ENCODE peak calls at places on chromosomes 4 and X, in six cellular contexts. W is AG08396; H is AG10803; U is NCI-H1417; I is effector CD4-positive, alpha-beta T cell; J is HCT116. E is an unnamed sample.

GRCh38 chrX:54484666-54485065 is 11.4 kb downstream of the FGD1 start:
- DNase-seq in W (no peak), H (peak), U (no peak), I (no peak), J (no peak), E (no peak)

GRCh38 chr4:44760142-44760898 is 34.0 kb upstream of the GNPDA2 start:
- DNase-seq in W (peak), H (peak), U (peak), I (no peak), J (peak), E (no peak)

GRCh38 chr4:5124876-5125275 is 73.6 kb downstream of the STK32B start:
- DNase-seq in W (no peak), H (no peak), U (no peak), I (no peak), J (no peak), E (no peak)

GRCh38 chrX:130831347-130831722 is 71.7 kb downstream of the ENOX2 start:
- DNase-seq in W (no peak), H (no peak), U (no peak), I (no peak), J (no peak), E (no peak)

GRCh38 chr4:122992111-122992510 is 69.7 kb upstream of the NUDT6 start:
- DNase-seq in W (no peak), H (peak), U (no peak), I (no peak), J (no peak), E (no peak)

GRCh38 chr4:20074450-20074849 is 177.3 kb upstream of the SLIT2 start:
- DNase-seq in W (no peak), H (no peak), U (no peak), I (no peak), J (no peak), E (no peak)

GRCh38 chrX:40085714-40086113 is 12.0 kb downstream of the BCOR start:
- DNase-seq in W (no peak), H (no peak), U (no peak), I (no peak), J (no peak), E (no peak)

GRCh38 chr4:94641702-94642560 is 115.8 kb upstream of the BMPR1B start:
- DNase-seq in W (peak), H (peak), U (no peak), I (no peak), J (peak), E (peak)

GRCh38 chrX:123588723-123589122 is 144.1 kb downstream of the THOC2 start:
- DNase-seq in W (no peak), H (no peak), U (no peak), I (no peak), J (no peak), E (no peak)

GRCh38 chrX:74449322-74449936 is 28.1 kb downstream of the SLC16A2 start:
- DNase-seq in W (no peak), H (no peak), U (peak), I (peak), J (peak), E (peak)

GRCh38 chr4:115537387-115537786 is 424.0 kb upstream of the NDST4 start:
- DNase-seq in W (no peak), H (peak), U (no peak), I (no peak), J (peak), E (no peak)

GRCh38 chr4:173415885-173416658 is 17.2 kb upstream of the SCRG1 start:
- DNase-seq in W (no peak), H (no peak), U (no peak), I (no peak), J (no peak), E (no peak)

GRCh38 chr4:188008377-188008776 is 12.8 kb downstream of the ZFP42 start:
- DNase-seq in W (no peak), H (peak), U (no peak), I (no peak), J (no peak), E (peak)

GRCh38 chrX:4668802-4669536 is 955.5 kb upstream of the PRKX start:
- DNase-seq in W (no peak), H (no peak), U (no peak), I (no peak), J (no peak), E (no peak)

GRCh38 chr4:12538162-12538561 is 946.0 kb downstream of the RAB28 start:
- DNase-seq in W (no peak), H (no peak), U (no peak), I (no peak), J (no peak), E (no peak)

GRCh38 chr4:54741161-54741560 is 83.4 kb downstream of the KIT start:
- DNase-seq in W (no peak), H (no peak), U (no peak), I (no peak), J (no peak), E (no peak)

GRCh38 chr4:176150283-176150682 is 45.1 kb downstream of the SPATA4 start:
- DNase-seq in W (peak), H (peak), U (no peak), I (no peak), J (peak), E (no peak)

GRCh38 chr4:7812921-7813320 is 126.7 kb downstream of the AFAP1 start:
- DNase-seq in W (no peak), H (no peak), U (no peak), I (no peak), J (no peak), E (no peak)

GRCh38 chr4:6446538-6447451 is 25.6 kb downstream of the PPP2R2C start:
- DNase-seq in W (no peak), H (no peak), U (no peak), I (no peak), J (no peak), E (no peak)

GRCh38 chrX:122626871-122627270 is 557.2 kb upstream of the GRIA3 start:
- DNase-seq in W (no peak), H (no peak), U (no peak), I (no peak), J (no peak), E (no peak)

GRCh38 chr4:152239216-152239615 is 296.7 kb downstream of the FBXW7 start:
- DNase-seq in W (no peak), H (no peak), U (no peak), I (no peak), J (no peak), E (no peak)

GRCh38 chrX:133983243-133983973 is 2.0 kb downstream of the GPC3 start:
- DNase-seq in W (no peak), H (no peak), U (no peak), I (no peak), J (no peak), E (no peak)

GRCh38 chrX:109684136-109684535 is 48.9 kb downstream of the ACSL4 start:
- DNase-seq in W (no peak), H (peak), U (no peak), I (no peak), J (no peak), E (no peak)

GRCh38 chrX:12989456-12989855 is 14.5 kb downstream of the TMSB4X start:
- DNase-seq in W (no peak), H (no peak), U (no peak), I (no peak), J (no peak), E (no peak)

GRCh38 chrX:17500145-17500579 is 125.2 kb downstream of the NHS start:
- DNase-seq in W (no peak), H (peak), U (no peak), I (no peak), J (peak), E (peak)

GRCh38 chr4:62410371-62411003 is 1210.4 kb downstream of the ADGRL3 start:
- DNase-seq in W (no peak), H (no peak), U (no peak), I (no peak), J (no peak), E (no peak)

GRCh38 chrX:3811331-3812311 is 98.2 kb upstream of the PRKX start:
- DNase-seq in W (peak), H (peak), U (peak), I (peak), J (peak), E (no peak)

GRCh38 chr4:10734697-10735096 is 50.1 kb upstream of the CLNK start:
- DNase-seq in W (no peak), H (no peak), U (no peak), I (no peak), J (no peak), E (no peak)

GRCh38 chr4:123037809-123038208 is 115.4 kb upstream of the NUDT6 start:
- DNase-seq in W (peak), H (peak), U (no peak), I (no peak), J (no peak), E (peak)

GRCh38 chrX:44914532-44915198 is 41.7 kb downstream of the KDM6A start:
- DNase-seq in W (peak), H (peak), U (no peak), I (no peak), J (no peak), E (no peak)

E was measured in kidney epithelial cell.